ENCODE peak calls at places on chromosomes 16 and 17, in nine cellular contexts. One of them, this sample, is unnamed.

GRCh38 chr17:73453090-73453489 is 141.3 kb upstream of the CDC42EP4 start:
- DNase-seq in NCI-H1105: no peak
- DNase-seq in adrenal gland: no peak
- DNase-seq in GM06990: no peak
- DNase-seq in C1 segment of cervical spinal cord: no peak
- DNase-seq in fibroblast of lung: no peak
- DNase-seq in mammary epithelial cell: no peak
- DNase-seq in HTR-8/SVneo: no peak
- DNase-seq in amniotic stem cell: no peak
- DNase-seq in this sample: no peak

GRCh38 chr17:72187544-72187943 is 66.7 kb downstream of the SOX9 start:
- DNase-seq in HTR-8/SVneo: no peak
- DNase-seq in C1 segment of cervical spinal cord: no peak
- DNase-seq in amniotic stem cell: no peak
- DNase-seq in adrenal gland: peak
- DNase-seq in GM06990: no peak
- DNase-seq in mammary epithelial cell: no peak
- DNase-seq in fibroblast of lung: peak
- DNase-seq in NCI-H1105: no peak
- DNase-seq in this sample: no peak

GRCh38 chr16:49527621-49528020 is 154.0 kb downstream of the C16orf78 start:
- DNase-seq in NCI-H1105: no peak
- DNase-seq in GM06990: no peak
- DNase-seq in fibroblast of lung: no peak
- DNase-seq in HTR-8/SVneo: no peak
- DNase-seq in amniotic stem cell: no peak
- DNase-seq in adrenal gland: no peak
- DNase-seq in mammary epithelial cell: no peak
- DNase-seq in C1 segment of cervical spinal cord: no peak
- DNase-seq in this sample: no peak

GRCh38 chr16:58027341-58028167 is 2.0 kb downstream of the MMP15 start:
- DNase-seq in adrenal gland: peak
- DNase-seq in HTR-8/SVneo: peak
- DNase-seq in fibroblast of lung: peak
- DNase-seq in amniotic stem cell: no peak
- DNase-seq in NCI-H1105: peak
- DNase-seq in GM06990: no peak
- DNase-seq in C1 segment of cervical spinal cord: no peak
- DNase-seq in mammary epithelial cell: peak
- DNase-seq in this sample: peak

GRCh38 chr17:4565209-4566141 is 5.1 kb upstream of the GGT6 start:
- DNase-seq in HTR-8/SVneo: peak
- DNase-seq in C1 segment of cervical spinal cord: peak
- DNase-seq in amniotic stem cell: peak
- DNase-seq in adrenal gland: peak
- DNase-seq in fibroblast of lung: peak
- DNase-seq in mammary epithelial cell: peak
- DNase-seq in GM06990: no peak
- DNase-seq in NCI-H1105: peak
- DNase-seq in this sample: peak

GRCh38 chr16:84554627-84555328 is 50.3 kb upstream of the MEAK7 start:
- DNase-seq in GM06990: no peak
- DNase-seq in C1 segment of cervical spinal cord: no peak
- DNase-seq in mammary epithelial cell: no peak
- DNase-seq in HTR-8/SVneo: no peak
- DNase-seq in fibroblast of lung: no peak
- DNase-seq in amniotic stem cell: no peak
- DNase-seq in adrenal gland: no peak
- DNase-seq in NCI-H1105: no peak
- DNase-seq in this sample: no peak

GRCh38 chr17:80760501-80760900 is 215.9 kb downstream of the RPTOR start:
- DNase-seq in mammary epithelial cell: no peak
- DNase-seq in GM06990: no peak
- DNase-seq in HTR-8/SVneo: no peak
- DNase-seq in adrenal gland: peak
- DNase-seq in C1 segment of cervical spinal cord: no peak
- DNase-seq in fibroblast of lung: no peak
- DNase-seq in amniotic stem cell: no peak
- DNase-seq in NCI-H1105: peak
- DNase-seq in this sample: no peak

GRCh38 chr17:77319211-77320031 is 178.7 kb downstream of the SEC14L1 start:
- DNase-seq in fibroblast of lung: peak
- DNase-seq in C1 segment of cervical spinal cord: peak
- DNase-seq in NCI-H1105: no peak
- DNase-seq in adrenal gland: peak
- DNase-seq in amniotic stem cell: peak
- DNase-seq in mammary epithelial cell: peak
- DNase-seq in GM06990: peak
- DNase-seq in HTR-8/SVneo: peak
- DNase-seq in this sample: peak

GRCh38 chr17:29905086-29905878 is 24.7 kb downstream of the SSH2 start:
- DNase-seq in GM06990: no peak
- DNase-seq in HTR-8/SVneo: no peak
- DNase-seq in C1 segment of cervical spinal cord: no peak
- DNase-seq in NCI-H1105: no peak
- DNase-seq in amniotic stem cell: no peak
- DNase-seq in mammary epithelial cell: no peak
- DNase-seq in fibroblast of lung: no peak
- DNase-seq in adrenal gland: no peak
- DNase-seq in this sample: no peak

GRCh38 chr16:48326937-48327336 is 58.3 kb downstream of the SIAH1 start:
- DNase-seq in amniotic stem cell: no peak
- DNase-seq in GM06990: no peak
- DNase-seq in NCI-H1105: no peak
- DNase-seq in HTR-8/SVneo: no peak
- DNase-seq in adrenal gland: no peak
- DNase-seq in fibroblast of lung: no peak
- DNase-seq in C1 segment of cervical spinal cord: no peak
- DNase-seq in mammary epithelial cell: no peak
- DNase-seq in this sample: no peak

GRCh38 chr17:43917348-43918025 is 10.2 kb upstream of the MPP2 start:
- DNase-seq in amniotic stem cell: no peak
- DNase-seq in GM06990: peak
- DNase-seq in NCI-H1105: no peak
- DNase-seq in mammary epithelial cell: no peak
- DNase-seq in HTR-8/SVneo: no peak
- DNase-seq in fibroblast of lung: peak
- DNase-seq in C1 segment of cervical spinal cord: peak
- DNase-seq in adrenal gland: no peak
- DNase-seq in this sample: peak

GRCh38 chr16:86396918-86397317 is 113.4 kb upstream of the FOXF1 start:
- DNase-seq in adrenal gland: no peak
- DNase-seq in fibroblast of lung: peak
- DNase-seq in C1 segment of cervical spinal cord: no peak
- DNase-seq in GM06990: no peak
- DNase-seq in mammary epithelial cell: peak
- DNase-seq in NCI-H1105: no peak
- DNase-seq in amniotic stem cell: peak
- DNase-seq in HTR-8/SVneo: peak
- DNase-seq in this sample: no peak

GRCh38 chr17:41728056-41728455 is 6.4 kb downstream of the HAP1 start:
- DNase-seq in C1 segment of cervical spinal cord: no peak
- DNase-seq in mammary epithelial cell: no peak
- DNase-seq in adrenal gland: no peak
- DNase-seq in fibroblast of lung: no peak
- DNase-seq in amniotic stem cell: no peak
- DNase-seq in NCI-H1105: no peak
- DNase-seq in HTR-8/SVneo: no peak
- DNase-seq in GM06990: no peak
- DNase-seq in this sample: no peak